ENCODE peak calls at places on chromosomes 3 and 15, in four cellular contexts. V is aorta, G is tibial nerve, B is H9. A is an unnamed sample.

GRCh38 chr15:26158176-26158575 is 295.0 kb upstream of the ATP10A start:
- DNase-seq in V (no peak), G (no peak), B (no peak), A (no peak)

GRCh38 chr3:155805802-155806618 is at the start of gene C3orf33:
- DNase-seq in V (peak), G (peak), B (peak), A (peak)

GRCh38 chr3:44802006-44802405 is 40.4 kb downstream of the KIF15 start:
- DNase-seq in V (no peak), G (no peak), B (no peak), A (no peak)

GRCh38 chr3:52983336-52983807 is 62.5 kb downstream of the SFMBT1 start:
- DNase-seq in V (no peak), G (no peak), B (no peak), A (peak)

GRCh38 chr15:51401872-51402517 is 60.5 kb downstream of the GLDN start:
- DNase-seq in V (peak), G (no peak), B (peak), A (no peak)

GRCh38 chr3:157104928-157105652 is 54.9 kb downstream of the CCNL1 start:
- DNase-seq in V (no peak), G (no peak), B (peak), A (peak)

GRCh38 chr3:38627956-38628355 is 21.5 kb downstream of the SCN5A start:
- DNase-seq in V (no peak), G (no peak), B (peak), A (no peak)

GRCh38 chr15:58666957-58667356 is 82.5 kb downstream of the ADAM10 start:
- DNase-seq in V (no peak), G (no peak), B (no peak), A (no peak)

GRCh38 chr15:41085029-41085428 is 31.1 kb downstream of the INO80 start:
- DNase-seq in V (no peak), G (no peak), B (no peak), A (no peak)

GRCh38 chr3:136994772-136995516 is 37.2 kb downstream of the IL20RB start:
- DNase-seq in V (peak), G (peak), B (no peak), A (no peak)

GRCh38 chr15:74170083-74170844 is 3.2 kb upstream of the ISLR start:
- DNase-seq in V (no peak), G (no peak), B (peak), A (no peak)

GRCh38 chr3:177629276-177629675 is 432.0 kb upstream of the TBL1XR1 start:
- DNase-seq in V (no peak), G (no peak), B (no peak), A (no peak)

GRCh38 chr3:147846854-147847453 is 437.8 kb downstream of the ZIC1 start:
- DNase-seq in V (no peak), G (no peak), B (no peak), A (no peak)

GRCh38 chr3:184952671-184953070 is 140.7 kb downstream of the VPS8 start:
- DNase-seq in V (no peak), G (no peak), B (no peak), A (no peak)

GRCh38 chr15:22989576-22990477 is 9.7 kb upstream of the CYFIP1 start:
- DNase-seq in V (no peak), G (no peak), B (no peak), A (no peak)

GRCh38 chr15:81375461-81375860 is 1.4 kb upstream of the TMC3 start:
- DNase-seq in V (no peak), G (no peak), B (no peak), A (no peak)

GRCh38 chr15:34652726-34653033 is 69.2 kb upstream of the GOLGA8B start:
- DNase-seq in V (no peak), G (no peak), B (no peak), A (no peak)

GRCh38 chr3:76107935-76108570 is 322.7 kb upstream of the ZNF717 start:
- DNase-seq in V (no peak), G (no peak), B (no peak), A (no peak)

GRCh38 chr3:15933439-15934144 is 135.8 kb upstream of the ANKRD28 start:
- DNase-seq in V (no peak), G (no peak), B (no peak), A (no peak)

GRCh38 chr15:88656760-88657221 is 18.0 kb downstream of the ISG20 start:
- DNase-seq in V (no peak), G (no peak), B (no peak), A (no peak)

GRCh38 chr15:88653200-88654064 is 14.6 kb downstream of the ISG20 start:
- DNase-seq in V (no peak), G (no peak), B (no peak), A (no peak)

GRCh38 chr15:88655780-88656488 is 17.1 kb downstream of the ISG20 start:
- DNase-seq in V (no peak), G (no peak), B (no peak), A (no peak)

GRCh38 chr15:88654430-88655102 is 15.8 kb downstream of the ISG20 start:
- DNase-seq in V (no peak), G (no peak), B (no peak), A (no peak)

GRCh38 chr15:88655103-88655553 is 16.3 kb downstream of the ISG20 start:
- DNase-seq in V (no peak), G (no peak), B (no peak), A (no peak)
- H3K27ac ChIP-seq in V (no peak), G (no peak), B (no peak), A (no peak)

GRCh38 chr15:90259524-90259923 is 5.9 kb upstream of the NGRN start:
- DNase-seq in V (no peak), G (no peak), B (no peak), A (no peak)

GRCh38 chr15:90261811-90262210 is 3.7 kb upstream of the NGRN start:
- DNase-seq in V (no peak), G (no peak), B (no peak), A (no peak)

GRCh38 chr15:90264649-90265048 is 823 bp upstream of the NGRN start:
- DNase-seq in V (no peak), G (no peak), B (no peak), A (no peak)

GRCh38 chr15:90265271-90266060 is at the start of gene NGRN:
- DNase-seq in V (peak), G (peak), B (peak), A (peak)

DNA sequence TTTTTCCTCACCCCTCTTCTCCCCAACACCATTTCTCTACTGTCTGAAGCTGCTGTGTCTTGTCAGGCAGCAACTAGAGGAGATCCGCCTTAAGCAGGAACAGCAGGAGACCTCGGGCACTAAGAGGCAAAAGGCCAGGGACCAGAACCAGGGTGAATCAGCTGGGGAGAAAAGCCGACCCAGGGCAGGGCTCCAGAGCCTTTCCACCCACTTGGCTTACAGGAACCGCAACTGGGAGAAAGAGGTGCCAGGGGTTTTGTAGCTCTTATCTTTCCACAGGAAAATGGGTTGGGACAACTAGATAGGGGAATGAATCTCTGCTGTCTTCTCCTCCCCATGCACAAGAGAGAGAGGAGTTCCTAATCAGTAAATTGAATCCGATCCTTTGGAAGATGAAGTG is 3.0 kb upstream of the NGRN start:
- DNase-seq in V (no peak), G (no peak), B (no peak), A (no peak)
- H3K27ac ChIP-seq in V (no peak), G (no peak), B (no peak), A (no peak)

GRCh38 chr15:66833372-66833771 is 131.3 kb downstream of the SMAD6 start:
- DNase-seq in V (no peak), G (no peak), B (no peak), A (no peak)
- H3K27ac ChIP-seq in V (no peak), G (no peak), B (no peak), A (no peak)

GRCh38 chr3:1138036-1138435 is 45.2 kb downstream of the CNTN6 start:
- DNase-seq in V (no peak), G (no peak), B (no peak), A (no peak)

GRCh38 chr3:1139071-1139470 is 46.2 kb downstream of the CNTN6 start:
- DNase-seq in V (no peak), G (no peak), B (no peak), A (no peak)

GRCh38 chr3:1131156-1131555 is 38.3 kb downstream of the CNTN6 start:
- DNase-seq in V (no peak), G (no peak), B (no peak), A (no peak)

GRCh38 chr3:1135194-1135593 is 42.4 kb downstream of the CNTN6 start:
- DNase-seq in V (no peak), G (no peak), B (no peak), A (no peak)
- H3K27ac ChIP-seq in V (no peak), G (no peak), B (no peak), A (no peak)

GRCh38 chr3:128014548-128014947 is 37.7 kb upstream of the SEC61A1 start:
- DNase-seq in V (no peak), G (no peak), B (no peak), A (no peak)
- H3K27ac ChIP-seq in V (no peak), G (no peak), B (no peak), A (no peak)

GRCh38 chr15:37108725-37109124 is 8.4 kb upstream of the MEIS2 start:
- DNase-seq in V (no peak), G (no peak), B (no peak), A (no peak)

GRCh38 chr15:37111427-37111717 is 11.0 kb upstream of the MEIS2 start:
- DNase-seq in V (no peak), G (no peak), B (no peak), A (no peak)

GRCh38 chr15:37107754-37108724 is 7.7 kb upstream of the MEIS2 start:
- DNase-seq in V (no peak), G (no peak), B (no peak), A (no peak)

GRCh38 chr15:37109151-37109912 is 9.0 kb upstream of the MEIS2 start:
- DNase-seq in V (no peak), G (no peak), B (peak), A (no peak)

DNA sequence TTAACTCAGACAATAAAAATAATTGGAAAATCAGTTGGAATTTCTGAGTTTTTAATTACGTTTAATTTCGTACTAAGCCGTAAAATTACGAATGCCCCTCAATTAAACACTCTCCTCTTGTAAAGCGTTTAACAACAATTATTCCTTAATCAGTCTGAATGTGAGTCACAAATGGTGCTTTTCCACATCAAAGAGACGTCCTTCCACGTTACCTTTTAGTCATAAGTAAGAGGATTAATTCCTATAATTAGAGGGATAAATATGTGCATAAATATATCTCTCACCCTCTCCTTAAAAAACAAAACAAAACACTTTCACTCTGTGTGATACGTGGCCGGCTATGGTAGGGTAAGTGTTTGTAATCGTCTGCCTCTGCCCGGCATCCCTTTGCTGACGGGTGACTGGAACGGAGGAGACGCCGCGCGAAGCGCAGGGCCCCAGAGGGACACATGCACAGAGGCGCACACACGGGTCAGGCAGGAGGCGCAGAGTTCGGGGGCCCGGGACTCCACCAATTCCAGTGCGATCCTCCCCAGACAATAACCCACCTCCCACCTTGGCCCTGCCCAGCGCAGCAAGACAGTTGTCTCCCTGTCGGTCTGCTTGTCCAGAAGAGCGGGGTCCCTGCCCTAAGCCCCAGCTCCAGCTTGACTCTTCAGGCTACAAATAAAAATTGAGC is 9.7 kb upstream of the MEIS2 start:
- DNase-seq in V (no peak), G (no peak), B (peak), A (no peak)
- H3K27ac ChIP-seq in V (no peak), G (no peak), B (no peak), A (no peak)

DNA sequence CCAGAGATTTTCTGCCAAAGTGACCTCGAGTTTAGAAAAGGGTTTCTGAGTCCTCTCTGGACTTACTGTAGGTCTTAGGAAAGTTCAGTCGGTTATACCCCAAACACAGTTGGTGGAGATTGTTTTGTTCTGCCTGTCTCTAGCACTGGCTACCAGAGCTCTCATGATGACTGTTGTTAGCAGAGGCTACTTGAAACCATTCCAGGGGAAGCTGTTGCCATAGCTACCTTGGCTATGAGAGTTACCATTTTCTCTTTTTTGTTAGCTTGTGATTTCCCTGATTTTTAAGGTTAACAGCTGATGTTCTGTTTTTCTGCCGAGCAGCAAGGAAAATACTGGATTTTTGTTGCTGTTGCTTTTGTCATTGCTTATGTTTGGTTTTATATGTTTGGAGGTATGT is 26.7 kb downstream of the ABHD2 start:
- DNase-seq in V (peak), G (no peak), B (no peak), A (no peak)
- H3K27ac ChIP-seq in V (peak), G (peak), B (peak), A (no peak)